ENCODE peak calls at places on chromosomes 3 and 15, in eight cellular contexts. Z is endothelial cell of umbilical vein, A is H1, L is HepG2, D is GM12878, V is HCT116, O is K562, Y is SK-N-SH. X is an unnamed sample.

GRCh38 chr3:11367116-11367781 is 95.1 kb downstream of the ATG7 start:
- DNase-seq in O (no peak), L (peak), D (no peak), V (no peak), A (no peak), Y (no peak), Z (peak), X (peak)

GRCh38 chr15:101206173-101206572 is 45.7 kb downstream of the CHSY1 start:
- DNase-seq in V (no peak), L (no peak), A (no peak), O (no peak), Z (no peak), Y (no peak), D (no peak), X (no peak)

GRCh38 chr3:163468531-163469335 is 1609.6 kb downstream of the SI start:
- DNase-seq in Y (no peak), L (no peak), D (no peak), Z (no peak), V (no peak), A (no peak), O (no peak), X (peak)

GRCh38 chr15:25481208-25481862 is 42.5 kb upstream of the UBE3A start:
- DNase-seq in D (no peak), A (peak), O (no peak), V (no peak), Y (peak), Z (no peak), L (no peak), X (no peak)

GRCh38 chr15:92821491-92822116 is 78.5 kb upstream of the CHD2 start:
- DNase-seq in A (no peak), V (no peak), D (no peak), Z (no peak), Y (no peak), L (no peak), O (no peak), X (no peak)

GRCh38 chr3:172438181-172438580 is 10.1 kb downstream of the GHSR start:
- DNase-seq in L (no peak), V (no peak), A (no peak), D (no peak), O (no peak), Y (no peak), Z (no peak), X (no peak)

GRCh38 chr3:72171946-72172345 is 387.0 kb upstream of the PROK2 start:
- DNase-seq in V (no peak), L (no peak), Y (no peak), O (no peak), A (no peak), D (no peak), Z (no peak), X (no peak)

GRCh38 chr3:82038536-82038935 is 277.1 kb upstream of the GBE1 start:
- DNase-seq in Z (peak), O (no peak), A (no peak), D (no peak), V (no peak), L (no peak), Y (no peak), X (no peak)

GRCh38 chr15:92922405-92923002 is 22.4 kb downstream of the CHD2 start:
- DNase-seq in Y (no peak), Z (no peak), O (no peak), A (no peak), D (no peak), L (no peak), V (no peak), X (no peak)

GRCh38 chr3:38224357-38224756 is 41.3 kb upstream of the SLC22A13 start:
- DNase-seq in V (no peak), D (no peak), A (no peak), O (no peak), L (no peak), Z (no peak), Y (no peak), X (no peak)

GRCh38 chr3:42012935-42013651 is 51.2 kb upstream of the ULK4 start:
- DNase-seq in D (peak), Z (peak), L (peak), A (no peak), O (peak), V (peak), Y (peak), X (no peak)

GRCh38 chr3:46643701-46644100 is 31.4 kb downstream of the FAM240A start:
- DNase-seq in A (no peak), O (no peak), V (no peak), Z (no peak), Y (no peak), L (no peak), D (no peak), X (no peak)

GRCh38 chr3:123789160-123789559 is 95.0 kb downstream of the MYLK start:
- DNase-seq in D (no peak), Y (no peak), A (no peak), Z (no peak), V (no peak), L (no peak), O (no peak), X (no peak)

GRCh38 chr3:37116998-37117397 is 57.4 kb downstream of the LRRFIP2 start:
- DNase-seq in O (no peak), D (no peak), Y (no peak), Z (no peak), V (no peak), L (no peak), A (no peak), X (no peak)

GRCh38 chr15:41983621-41984571 is 11.5 kb upstream of the EHD4 start:
- DNase-seq in L (no peak), A (no peak), O (no peak), D (no peak), Y (no peak), Z (no peak), V (no peak), X (no peak)

GRCh38 chr3:42013652-42014442 is 51.9 kb upstream of the ULK4 start:
- DNase-seq in Z (no peak), O (peak), Y (peak), D (no peak), A (no peak), V (no peak), L (no peak), X (no peak)

GRCh38 chr3:194661946-194662345 is 10.0 kb downstream of the LSG1 start:
- DNase-seq in A (no peak), O (no peak), V (no peak), D (no peak), L (no peak), Y (no peak), Z (no peak), X (no peak)

GRCh38 chr3:153889905-153890334 is 231.3 kb upstream of the ARHGEF26 start:
- DNase-seq in L (no peak), Y (no peak), D (no peak), O (no peak), V (no peak), Z (no peak), A (no peak), X (no peak)
- H3K4me3 ChIP-seq in L (no peak), Y (no peak), D (no peak), O (no peak), V (no peak), Z (no peak), A (no peak), X (no peak)

DNA sequence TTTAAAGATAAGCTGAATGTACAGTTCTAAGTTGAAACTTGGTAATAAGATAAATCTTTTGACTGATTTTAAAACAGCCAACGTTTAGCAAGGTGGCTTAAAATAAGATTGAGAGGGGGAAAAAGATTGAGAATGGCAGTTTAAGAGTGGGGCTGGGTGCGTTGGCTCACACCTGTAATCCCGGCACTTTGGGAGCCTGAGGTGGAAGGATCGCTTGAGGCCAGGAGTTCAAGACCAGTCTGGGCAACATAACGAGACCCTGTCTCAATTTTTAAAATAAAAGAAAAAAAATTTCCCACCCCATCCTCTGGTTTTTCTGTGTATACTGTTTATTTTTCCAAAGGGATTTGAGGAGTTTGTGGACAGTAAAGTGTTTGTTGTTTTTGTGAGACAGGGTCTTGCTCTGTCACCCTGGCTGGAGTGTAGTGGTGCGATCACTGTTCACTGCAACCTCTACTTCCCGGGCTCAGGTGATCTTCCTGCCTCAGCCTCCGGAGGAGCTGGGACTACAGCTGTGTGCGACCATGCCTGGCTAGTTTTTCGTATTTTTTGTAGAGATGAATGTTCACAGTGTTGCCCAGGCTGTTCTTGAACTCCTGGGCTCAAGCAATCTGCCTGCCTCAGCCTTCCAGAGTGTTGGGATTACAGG is 3.0 kb downstream of the MAPK6 start:
- DNase-seq in O (no peak), Z (no peak), A (no peak), Y (no peak), L (no peak), V (no peak), D (no peak), X (no peak)
- H3K9ac ChIP-seq in O (peak), Z (no peak), A (no peak), Y (peak), L (peak), V (no peak), D (peak), X (peak)

DNA sequence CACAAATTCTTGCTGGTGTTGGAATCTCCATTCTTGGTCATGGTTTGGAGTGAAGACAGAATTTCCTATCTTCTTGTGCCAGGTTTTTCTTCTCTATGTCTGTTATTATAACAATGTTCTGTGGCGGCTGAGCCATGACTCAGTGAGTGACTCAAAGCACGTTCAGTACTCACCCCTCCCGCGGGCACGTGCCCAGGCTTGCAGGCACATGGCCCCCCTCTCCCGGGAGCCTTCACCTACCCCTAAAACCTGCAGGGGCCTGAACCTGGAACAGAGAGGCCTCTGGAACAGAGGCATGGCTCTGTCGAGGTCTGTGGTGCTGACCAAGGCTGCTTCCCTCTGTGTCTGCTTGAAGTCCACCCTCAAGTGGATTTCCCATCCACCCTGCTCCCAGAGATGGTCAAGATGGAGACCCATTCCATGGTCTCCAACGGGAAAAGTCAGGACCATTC is 27.6 kb downstream of the PLXNB1 start:
- DNase-seq in Y (peak), A (no peak), O (peak), V (peak), D (no peak), L (no peak), Z (peak), X (no peak)
- TF ChIP-seq POLR2AphosphoS5 in Y (peak), A (no peak), O (no peak), V (no peak), D (no peak), L (peak), Z (peak), X (no peak)

GRCh38 chr3:116318370-116318769 is 126.9 kb downstream of the LSAMP start:
- DNase-seq in D (no peak), A (no peak), O (no peak), Z (no peak), L (no peak), Y (no peak), V (no peak), X (no peak)

GRCh38 chr3:116314476-116314875 is 130.8 kb downstream of the LSAMP start:
- DNase-seq in V (no peak), O (no peak), D (no peak), L (no peak), Z (no peak), A (no peak), Y (peak), X (no peak)

GRCh38 chr3:116322761-116323160 is 122.5 kb downstream of the LSAMP start:
- DNase-seq in A (no peak), Z (no peak), V (no peak), D (no peak), O (no peak), L (no peak), Y (no peak), X (no peak)

DNA sequence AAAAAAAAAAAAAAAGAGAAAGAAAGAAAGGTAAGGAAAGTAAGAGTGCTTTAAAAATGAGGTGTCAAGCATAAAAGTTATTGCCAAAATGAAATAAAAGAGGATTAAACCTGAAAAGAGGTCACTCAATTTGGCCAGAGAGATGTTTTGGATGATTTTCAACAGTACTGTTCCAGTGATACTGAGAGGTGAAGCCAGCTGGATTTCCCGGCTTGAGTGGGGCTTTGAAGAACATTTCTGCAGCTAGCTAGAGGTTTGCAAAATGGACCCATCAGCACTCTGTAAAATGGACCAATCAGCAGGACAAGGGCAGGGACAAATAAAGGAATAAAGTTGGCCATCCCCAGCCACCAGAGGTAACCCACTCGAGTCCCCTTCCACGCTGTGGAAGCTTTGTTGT is 128.5 kb downstream of the LSAMP start:
- DNase-seq in L (no peak), Y (no peak), O (no peak), V (no peak), Z (no peak), A (no peak), D (no peak), X (no peak)
- H3K4me3 ChIP-seq in L (no peak), Y (no peak), O (no peak), V (no peak), Z (no peak), A (no peak), D (no peak), X (no peak)

DNA sequence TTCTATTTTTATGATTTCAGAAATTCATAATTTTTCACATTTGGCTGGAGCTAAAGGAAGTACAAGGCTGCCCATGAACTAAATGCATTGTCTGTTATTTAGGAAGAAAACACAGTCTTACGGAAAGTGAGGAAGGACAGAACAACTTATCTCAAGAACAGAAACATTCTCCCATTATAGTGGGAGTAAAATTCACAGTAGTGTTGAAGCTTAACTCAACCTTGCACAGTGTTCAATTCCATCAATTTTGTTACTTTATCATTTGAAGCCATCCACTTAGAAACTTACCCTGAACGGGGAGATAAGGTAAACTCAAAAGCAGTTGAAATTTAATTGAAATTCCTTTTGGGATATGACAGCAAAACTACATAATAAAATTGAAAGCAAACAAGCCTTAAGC is 186.9 kb downstream of the PCCB start:
- DNase-seq in Y (no peak), Z (peak), V (no peak), O (peak), L (no peak), A (no peak), D (no peak), X (no peak)
- H3K9ac ChIP-seq in Y (no peak), Z (no peak), V (no peak), O (no peak), L (no peak), A (no peak), D (no peak), X (no peak)

DNA sequence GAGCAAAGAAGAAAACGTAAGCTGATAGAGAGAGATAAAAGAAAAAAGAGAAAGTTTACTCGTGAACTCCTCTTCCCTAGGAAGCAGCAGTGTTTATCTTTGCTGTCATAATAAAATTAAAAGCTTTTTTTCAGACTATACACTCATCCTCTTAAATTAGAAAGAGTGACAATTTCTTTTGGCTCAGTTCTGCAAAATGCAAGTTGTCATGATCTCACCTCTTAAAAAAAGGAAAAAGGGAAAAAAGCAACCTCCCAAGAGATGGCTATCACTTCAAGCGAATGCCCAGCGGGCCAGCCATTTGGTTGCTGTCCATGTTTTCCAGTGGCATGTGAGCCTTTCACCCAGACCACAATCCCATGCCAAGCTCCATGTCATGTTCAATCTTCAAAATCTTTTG is 7.0 kb upstream of the THBS1 start:
- DNase-seq in D (no peak), Z (peak), A (no peak), O (no peak), Y (no peak), L (no peak), V (no peak), X (no peak)
- TF ChIP-seq POLR2AphosphoS5 in D (no peak), Z (no peak), A (no peak), O (no peak), Y (peak), L (no peak), V (no peak), X (no peak)

GRCh38 chr15:35689266-35689665 is 143.3 kb upstream of the DPH6 start:
- DNase-seq in O (no peak), V (no peak), L (no peak), A (no peak), Z (no peak), D (no peak), Y (no peak), X (no peak)

GRCh38 chr15:35690698-35691116 is 144.7 kb upstream of the DPH6 start:
- DNase-seq in O (no peak), D (no peak), Y (no peak), L (no peak), A (no peak), V (no peak), Z (peak), X (no peak)

GRCh38 chr15:35690089-35690488 is 144.1 kb upstream of the DPH6 start:
- DNase-seq in D (no peak), O (no peak), Y (no peak), L (no peak), A (no peak), Z (no peak), V (no peak), X (no peak)

GRCh38 chr15:35692256-35692867 is 146.4 kb upstream of the DPH6 start:
- DNase-seq in V (no peak), L (no peak), Z (peak), Y (no peak), A (no peak), D (no peak), O (no peak), X (no peak)

DNA sequence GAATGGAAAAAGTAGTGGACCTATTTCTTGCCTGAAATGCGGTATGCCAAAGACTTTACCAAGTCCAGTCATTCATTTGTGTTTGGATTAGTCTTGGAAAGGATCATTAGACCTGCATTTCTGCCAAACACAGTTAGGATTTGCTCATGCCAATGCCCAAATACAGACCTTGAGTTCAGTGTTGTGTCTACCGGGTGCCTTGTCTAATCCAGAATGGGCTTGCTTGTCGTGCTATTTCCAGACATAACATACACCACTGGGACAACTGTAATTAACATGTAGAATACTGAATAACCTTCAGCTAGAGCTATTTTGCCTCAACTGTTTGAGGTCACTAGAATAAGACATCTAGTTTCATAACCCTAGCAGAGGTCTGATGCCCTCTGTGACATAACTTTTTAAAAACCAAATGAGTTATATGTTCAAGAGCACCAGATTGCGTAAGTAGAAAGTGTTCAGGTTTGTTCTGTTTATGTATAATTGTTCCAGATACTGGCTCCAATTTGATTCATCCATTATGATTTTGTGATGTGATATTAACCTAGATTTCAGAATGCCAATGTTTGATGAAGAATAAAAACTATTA is 145.3 kb upstream of the DPH6 start:
- DNase-seq in O (no peak), L (no peak), A (no peak), Z (no peak), D (no peak), Y (no peak), V (no peak), X (no peak)
- H3K4me3 ChIP-seq in O (no peak), L (no peak), A (no peak), Z (no peak), D (no peak), Y (no peak), V (no peak), X (no peak)

DNA sequence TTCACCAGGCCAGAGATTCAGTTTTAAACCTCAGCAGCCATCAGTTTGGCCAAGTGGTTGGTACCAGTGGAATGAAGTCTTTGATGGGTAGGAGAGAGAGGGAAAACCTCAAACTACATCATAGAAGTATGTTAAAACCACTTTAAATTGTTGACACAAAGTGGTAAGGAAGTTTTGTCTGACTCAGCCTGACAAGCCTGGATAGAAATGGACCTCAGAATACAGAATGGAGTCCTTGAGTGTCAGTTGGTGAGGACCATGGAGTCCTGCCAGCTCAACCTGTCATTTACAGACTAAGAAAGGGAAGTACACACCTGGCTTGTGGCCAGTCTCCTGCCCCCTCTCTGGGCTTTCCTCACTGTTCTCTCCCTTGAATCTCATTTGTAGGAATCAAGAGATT is 12.1 kb downstream of the EAF1 start:
- DNase-seq in O (no peak), A (no peak), D (no peak), Y (no peak), Z (no peak), L (no peak), V (no peak), X (no peak)
- H3K9ac ChIP-seq in O (no peak), A (no peak), D (no peak), Y (no peak), Z (no peak), L (no peak), V (no peak), X (no peak)

DNA sequence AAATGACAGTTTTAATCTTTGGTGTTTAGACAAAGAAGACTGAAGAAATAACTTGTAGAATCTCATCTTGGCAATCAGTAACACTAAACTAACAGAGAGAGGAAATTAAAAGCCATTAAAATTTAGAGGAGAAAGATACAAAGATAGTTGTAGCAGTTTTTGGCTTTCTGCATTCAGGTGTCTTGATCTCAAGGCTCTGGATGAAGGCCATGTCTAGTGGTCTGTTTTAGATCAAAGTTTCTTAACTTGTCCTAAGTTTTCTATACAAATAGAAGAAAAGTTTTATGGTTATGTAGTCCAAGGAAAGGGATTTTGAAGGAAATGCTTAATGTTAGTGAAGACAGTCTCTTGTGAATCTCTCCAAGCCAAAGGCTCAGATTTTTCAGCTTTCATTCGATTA is 222.9 kb downstream of the BCHE start:
- DNase-seq in Z (no peak), V (no peak), O (no peak), D (no peak), A (no peak), Y (no peak), L (no peak), X (no peak)
- TF ChIP-seq POLR2AphosphoS5 in Z (no peak), V (no peak), O (no peak), D (no peak), A (no peak), Y (no peak), L (no peak), X (no peak)

X was measured in SK-N-MC.